ENCODE peak calls at places on chromosomes 11 and 22, in six cellular contexts. One of them, this sample, is unnamed.

GRCh38 chr11:102625163-102625562 is at the start of gene MMP20:
- DNase-seq in kidney: no peak
- DNase-seq in substantia nigra: no peak
- DNase-seq in RCC 7860: no peak
- DNase-seq in GM12892: no peak
- DNase-seq in NCI-H1930: no peak
- DNase-seq in this sample: no peak

GRCh38 chr11:33389635-33390034 is 132.5 kb downstream of the HIPK3 start:
- DNase-seq in kidney: no peak
- DNase-seq in substantia nigra: no peak
- DNase-seq in RCC 7860: no peak
- DNase-seq in GM12892: no peak
- DNase-seq in NCI-H1930: no peak
- DNase-seq in this sample: no peak

GRCh38 chr11:124923296-124923695 is 4.2 kb downstream of the HEPN1 start:
- DNase-seq in kidney: no peak
- DNase-seq in substantia nigra: no peak
- DNase-seq in RCC 7860: no peak
- DNase-seq in GM12892: no peak
- DNase-seq in NCI-H1930: no peak
- DNase-seq in this sample: no peak

GRCh38 chr11:79196950-79197349 is 243.9 kb downstream of the TENM4 start:
- DNase-seq in kidney: no peak
- DNase-seq in substantia nigra: no peak
- DNase-seq in RCC 7860: no peak
- DNase-seq in GM12892: no peak
- DNase-seq in NCI-H1930: no peak
- DNase-seq in this sample: no peak

GRCh38 chr11:113001709-113002108 is 40.5 kb downstream of the NCAM1 start:
- DNase-seq in kidney: no peak
- DNase-seq in substantia nigra: no peak
- DNase-seq in RCC 7860: no peak
- DNase-seq in GM12892: no peak
- DNase-seq in NCI-H1930: no peak
- DNase-seq in this sample: no peak

GRCh38 chr11:75667268-75667830 is 1.5 kb downstream of the MAP6 start:
- DNase-seq in kidney: peak; percentile 81
- DNase-seq in substantia nigra: no peak
- DNase-seq in RCC 7860: no peak
- DNase-seq in GM12892: peak; percentile 41
- DNase-seq in NCI-H1930: peak; percentile 58
- DNase-seq in this sample: no peak

GRCh38 chr22:41752011-41752975 is 48.2 kb upstream of the CCDC134 start:
- DNase-seq in kidney: no peak
- DNase-seq in substantia nigra: no peak
- DNase-seq in RCC 7860: no peak
- DNase-seq in GM12892: no peak
- DNase-seq in NCI-H1930: no peak
- DNase-seq in this sample: peak; percentile 68

GRCh38 chr11:79456501-79456900 is 15.7 kb upstream of the TENM4 start:
- DNase-seq in kidney: no peak
- DNase-seq in substantia nigra: no peak
- DNase-seq in RCC 7860: no peak
- DNase-seq in GM12892: no peak
- DNase-seq in NCI-H1930: no peak
- DNase-seq in this sample: no peak

GRCh38 chr11:122398167-122398566 is 257.4 kb upstream of the UBASH3B start:
- DNase-seq in kidney: no peak
- DNase-seq in substantia nigra: no peak
- DNase-seq in RCC 7860: no peak
- DNase-seq in GM12892: no peak
- DNase-seq in NCI-H1930: no peak
- DNase-seq in this sample: no peak

GRCh38 chr11:33103836-33104235 is 57.4 kb downstream of the CSTF3 start:
- DNase-seq in kidney: no peak
- DNase-seq in substantia nigra: no peak
- DNase-seq in RCC 7860: no peak
- DNase-seq in GM12892: no peak
- DNase-seq in NCI-H1930: no peak
- DNase-seq in this sample: no peak

GRCh38 chr11:128467610-128468041 is 119.7 kb downstream of the ETS1 start:
- DNase-seq in kidney: peak; percentile 73
- DNase-seq in substantia nigra: no peak
- DNase-seq in RCC 7860: peak; percentile 99
- DNase-seq in GM12892: no peak
- DNase-seq in NCI-H1930: no peak
- DNase-seq in this sample: no peak

GRCh38 chr11:77270921-77271320 is 30.6 kb downstream of the GDPD4 start:
- DNase-seq in kidney: no peak
- DNase-seq in substantia nigra: no peak
- DNase-seq in RCC 7860: no peak
- DNase-seq in GM12892: no peak
- DNase-seq in NCI-H1930: no peak
- DNase-seq in this sample: no peak

GRCh38 chr11:68329993-68330699 is 17.8 kb downstream of the LRP5 start:
- DNase-seq in kidney: no peak
- DNase-seq in substantia nigra: no peak
- DNase-seq in RCC 7860: no peak
- DNase-seq in GM12892: no peak
- DNase-seq in NCI-H1930: no peak
- DNase-seq in this sample: no peak

This sample was measured in GM12864.